ENCODE peak calls at places on chromosomes 11 and 22, in ten cellular contexts. I is heart left ventricle, B is H1, R is lower leg skin, A is IMR-90, P is right lobe of liver, F is upper lobe of left lung, O is A549, T is gastrocnemius medialis, H is Peyer's patch. J is an unnamed sample.

GRCh38 chr11:131998020-131998419 is 627.6 kb downstream of the NTM start:
- DNase-seq in T (no peak), P (no peak), F (no peak), R (no peak), H (no peak), A (no peak), I (no peak), O (no peak), B (no peak), J (no peak)

GRCh38 chr11:46294365-46295309 is 17.2 kb downstream of the CREB3L1 start:
- DNase-seq in O (no peak), P (no peak), I (no peak), T (no peak), H (no peak), R (no peak), F (no peak), A (peak), B (peak), J (no peak)

GRCh38 chr11:22433066-22433450 is 94.9 kb downstream of the SLC17A6 start:
- DNase-seq in T (no peak), R (no peak), P (no peak), A (no peak), O (no peak), H (no peak), I (no peak), B (no peak), F (no peak), J (no peak)

GRCh38 chr11:114080219-114080618 is 20.7 kb downstream of the ZBTB16 start:
- DNase-seq in I (peak), P (no peak), B (no peak), R (no peak), H (peak), A (no peak), O (no peak), T (peak), F (no peak), J (no peak)

GRCh38 chr11:115193931-115194797 is 310.1 kb downstream of the CADM1 start:
- DNase-seq in R (no peak), H (no peak), T (no peak), A (no peak), O (no peak), I (no peak), F (no peak), B (no peak), P (no peak), J (no peak)

GRCh38 chr11:45659031-45659817 is 6.2 kb downstream of the CHST1 start:
- DNase-seq in T (no peak), I (no peak), F (no peak), O (no peak), R (no peak), B (no peak), A (no peak), H (no peak), P (no peak), J (no peak)

GRCh38 chr11:100932474-100933100 is 197.0 kb downstream of the PGR start:
- DNase-seq in I (no peak), F (no peak), P (no peak), A (peak), O (peak), B (no peak), R (no peak), T (no peak), H (no peak), J (no peak)

GRCh38 chr22:22785316-22786065 is 102.1 kb upstream of the IGLL5 start:
- DNase-seq in H (no peak), B (peak), A (no peak), T (no peak), P (no peak), I (no peak), O (no peak), F (peak), R (peak), J (no peak)

GRCh38 chr11:41431784-41432183 is 27.7 kb downstream of the LRRC4C start:
- DNase-seq in O (peak), B (no peak), T (no peak), F (no peak), H (no peak), R (no peak), I (no peak), A (no peak), P (peak), J (no peak)

GRCh38 chr22:25403752-25404471 is 160.6 kb upstream of the GRK3 start:
- DNase-seq in A (peak), B (no peak), T (no peak), P (no peak), I (no peak), O (peak), F (no peak), R (no peak), H (no peak), J (no peak)

GRCh38 chr22:25406510-25407210 is 157.8 kb upstream of the GRK3 start:
- DNase-seq in F (no peak), O (no peak), P (no peak), H (no peak), A (no peak), I (peak), B (no peak), R (no peak), T (peak), J (no peak)

GRCh38 chr22:25405854-25406509 is 158.5 kb upstream of the GRK3 start:
- DNase-seq in O (no peak), B (no peak), I (no peak), A (no peak), P (no peak), H (no peak), T (no peak), R (no peak), F (no peak), J (no peak)

GRCh38 chr22:25404556-25404922 is 159.9 kb upstream of the GRK3 start:
- DNase-seq in P (no peak), A (no peak), T (no peak), F (peak), B (no peak), R (no peak), O (no peak), I (no peak), H (no peak), J (no peak)

DNA sequence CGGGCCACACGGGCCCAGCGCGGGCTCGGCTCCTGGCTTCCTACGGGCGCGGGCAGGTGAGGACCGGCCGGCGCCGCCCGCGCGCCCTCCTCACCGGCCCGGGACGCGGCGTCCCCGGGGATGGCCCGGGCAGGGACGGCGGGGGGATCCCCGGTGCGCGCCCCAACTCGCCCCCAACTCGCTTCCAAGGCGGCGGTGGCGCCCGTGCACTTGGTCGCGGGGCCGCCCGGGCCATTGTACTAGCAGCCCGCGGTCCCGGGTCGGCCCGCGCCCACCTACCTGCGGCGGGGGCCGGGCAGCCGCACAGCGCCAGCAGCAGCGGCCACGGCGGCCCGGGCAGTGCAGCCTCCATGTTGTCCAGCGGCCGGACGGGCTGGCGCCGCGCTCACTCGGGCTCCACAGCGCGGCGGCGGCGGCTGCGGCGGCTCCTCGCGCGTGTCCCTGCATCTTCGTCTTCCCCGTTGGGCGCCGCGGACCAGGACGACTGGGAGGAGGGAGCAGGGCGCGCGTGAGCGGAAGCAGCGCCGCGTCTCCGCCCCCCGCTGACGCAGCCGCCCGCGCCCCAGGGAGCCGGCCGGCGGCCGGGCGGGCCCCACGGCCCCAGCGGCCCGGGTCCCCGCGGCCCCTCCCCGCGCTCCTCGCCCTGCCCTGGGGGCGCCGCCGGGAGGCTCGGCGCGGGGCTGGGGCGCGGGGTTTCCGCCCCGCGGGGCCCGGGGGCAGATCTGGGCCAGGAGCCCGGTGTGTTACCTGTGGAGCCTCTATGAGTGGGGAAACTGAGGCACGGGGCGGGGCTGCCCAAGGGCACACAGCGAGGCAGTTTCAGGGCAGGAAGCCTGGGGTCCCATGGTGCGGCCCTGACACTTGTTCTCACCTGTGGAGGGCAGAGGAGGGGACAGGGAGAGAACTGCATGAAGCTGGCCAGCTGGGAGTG is 159.3 kb upstream of the GRK3 start:
- DNase-seq in R (peak), F (peak), A (peak), B (no peak), T (peak), I (peak), O (peak), H (peak), P (peak), J (no peak)
- TF ChIP-seq POLR2A in R (no peak), F (peak), A (peak), B (no peak), T (peak), I (peak), O (peak), H (peak), P (peak), J (no peak)

DNA sequence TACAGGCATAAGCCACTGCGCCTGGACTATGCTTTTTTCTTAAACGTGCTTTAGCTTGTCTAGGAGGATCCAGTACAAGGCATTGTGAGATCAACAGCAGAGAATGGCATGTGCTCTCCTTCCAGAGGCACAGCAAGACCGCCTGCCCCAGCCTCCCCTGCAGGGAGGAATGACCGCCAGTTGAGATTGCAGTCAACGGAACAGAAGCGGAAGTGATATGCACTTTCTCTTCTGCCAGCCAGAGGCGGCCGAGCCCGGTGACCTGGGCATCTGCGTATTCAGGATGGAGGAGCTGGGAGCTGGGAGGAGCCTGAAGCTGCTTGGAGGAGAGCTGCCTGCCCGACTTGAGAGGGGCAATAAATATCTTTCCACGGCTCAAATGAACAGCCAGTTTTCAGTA is 243.0 kb downstream of the CTTN start:
- DNase-seq in A (no peak), R (no peak), B (no peak), H (no peak), O (no peak), T (no peak), P (no peak), F (no peak), I (no peak), J (no peak)
- H3K4me3 ChIP-seq in A (no peak), R (no peak), B (no peak), H (no peak), O (no peak), T (no peak), P (no peak), F (no peak), I (no peak), J (no peak)

GRCh38 chr22:46075764-46076531 is 74.4 kb upstream of the PPARA start:
- DNase-seq in T (no peak), F (peak), O (no peak), P (peak), B (no peak), I (no peak), A (no peak), R (peak), H (peak), J (no peak)

GRCh38 chr22:46072030-46072881 is 78.1 kb upstream of the PPARA start:
- DNase-seq in T (no peak), H (peak), I (peak), P (peak), B (peak), A (peak), F (peak), R (peak), O (no peak), J (no peak)

GRCh38 chr22:46074771-46075551 is 75.4 kb upstream of the PPARA start:
- DNase-seq in O (no peak), F (peak), R (peak), T (no peak), I (no peak), H (peak), P (peak), A (no peak), B (no peak), J (no peak)

GRCh38 chr22:46072981-46073682 is 77.2 kb upstream of the PPARA start:
- DNase-seq in R (peak), B (no peak), H (peak), I (no peak), O (no peak), P (peak), F (no peak), A (no peak), T (no peak), J (no peak)

GRCh38 chr22:46073683-46074504 is 76.4 kb upstream of the PPARA start:
- DNase-seq in P (peak), O (no peak), F (peak), B (no peak), A (peak), H (peak), T (no peak), R (peak), I (peak), J (no peak)
- TF ChIP-seq POLR2A in P (no peak), O (no peak), F (no peak), B (no peak), A (peak), H (peak), T (peak), R (no peak), I (no peak), J (no peak)

GRCh38 chr11:33696411-33696810 is 4.2 kb downstream of the C11orf91 start:
- DNase-seq in B (no peak), I (no peak), T (no peak), H (no peak), F (no peak), R (no peak), P (no peak), O (no peak), A (no peak), J (no peak)
- H3K4me3 ChIP-seq in B (no peak), I (no peak), T (no peak), H (no peak), F (no peak), R (no peak), P (no peak), O (no peak), A (no peak), J (no peak)

GRCh38 chr22:41447435-41448188 is 1.0 kb upstream of the TOB2 start:
- DNase-seq in R (peak), A (peak), F (peak), H (peak), O (peak), T (peak), B (peak), P (peak), I (peak), J (no peak)
- TF ChIP-seq POLR2A in R (no peak), A (peak), F (peak), H (peak), O (peak), T (no peak), B (peak), P (no peak), I (no peak), J (no peak)

GRCh38 chr22:46068908-46069481 is 81.3 kb upstream of the PPARA start:
- DNase-seq in B (no peak), A (peak), F (no peak), T (no peak), R (peak), H (peak), P (peak), O (no peak), I (no peak), J (no peak)

GRCh38 chr22:46069518-46070214 is 80.7 kb upstream of the PPARA start:
- DNase-seq in P (peak), B (no peak), T (peak), H (no peak), F (no peak), O (peak), R (peak), I (peak), A (peak), J (no peak)

GRCh38 chr22:46067159-46068111 is 82.9 kb upstream of the PPARA start:
- DNase-seq in A (no peak), O (no peak), I (peak), H (peak), B (no peak), R (peak), T (no peak), P (peak), F (no peak), J (no peak)

GRCh38 chr22:46066691-46067090 is 83.6 kb upstream of the PPARA start:
- DNase-seq in F (no peak), A (no peak), H (peak), O (no peak), P (peak), B (no peak), R (peak), T (no peak), I (peak), J (no peak)

GRCh38 chr22:46068176-46068907 is 82.0 kb upstream of the PPARA start:
- DNase-seq in A (no peak), B (no peak), O (no peak), R (no peak), T (no peak), F (no peak), H (no peak), I (no peak), P (no peak), J (no peak)
- H3K4me3 ChIP-seq in A (peak), B (no peak), O (peak), R (no peak), T (peak), F (no peak), H (peak), I (peak), P (peak), J (peak)

DNA sequence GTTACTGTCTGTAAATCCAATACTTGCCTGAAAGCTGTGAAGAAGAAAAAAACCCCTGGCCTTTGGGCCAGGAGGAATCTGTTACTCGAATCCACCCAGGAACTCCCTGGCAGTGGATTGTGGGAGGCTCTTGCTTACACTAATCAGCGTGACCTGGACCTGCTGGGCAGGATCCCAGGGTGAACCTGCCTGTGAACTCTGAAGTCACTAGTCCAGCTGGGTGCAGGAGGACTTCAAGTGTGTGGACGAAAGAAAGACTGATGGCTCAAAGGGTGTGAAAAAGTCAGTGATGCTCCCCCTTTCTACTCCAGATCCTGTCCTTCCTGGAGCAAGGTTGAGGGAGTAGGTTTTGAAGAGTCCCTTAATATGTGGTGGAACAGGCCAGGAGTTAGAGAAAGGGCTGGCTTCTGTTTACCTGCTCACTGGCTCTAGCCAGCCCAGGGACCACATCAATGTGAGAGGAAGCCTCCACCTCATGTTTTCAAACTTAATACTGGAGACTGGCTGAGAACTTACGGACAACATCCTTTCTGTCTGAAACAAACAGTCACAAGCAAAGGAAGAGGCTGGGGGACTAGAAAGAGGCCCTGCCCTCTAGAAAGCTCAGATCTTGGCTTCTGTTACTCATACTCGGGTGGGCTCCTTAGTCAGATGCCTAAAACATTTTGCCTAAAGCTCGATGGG is 13.5 kb downstream of the PIK3IP1 start:
- DNase-seq in T (no peak), R (no peak), F (no peak), P (peak), O (no peak), H (no peak), A (no peak), B (no peak), I (no peak), J (no peak)
- TF ChIP-seq POLR2A in T (no peak), R (no peak), F (no peak), P (no peak), O (no peak), H (peak), A (no peak), B (no peak), I (no peak), J (no peak)

DNA sequence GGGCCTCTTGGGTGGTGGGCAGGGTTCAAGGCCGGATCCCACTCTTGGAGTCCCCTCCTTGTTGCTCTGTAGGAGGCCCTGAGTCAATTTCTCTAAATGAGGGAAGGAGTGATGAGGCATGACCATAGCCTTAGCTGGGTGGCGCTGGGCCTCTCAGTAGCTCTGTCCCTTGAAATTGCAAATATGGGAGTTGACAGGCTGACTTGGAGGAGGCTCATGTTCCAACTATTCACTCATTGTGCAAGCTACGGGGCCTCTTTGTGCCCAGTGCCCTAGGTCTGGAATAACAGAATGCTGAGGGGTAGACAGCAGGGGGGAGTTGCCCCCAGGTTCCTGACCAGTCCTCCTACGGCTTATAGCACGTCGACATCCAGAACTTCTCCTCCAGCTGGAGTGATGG is 8.0 kb downstream of the SELENOM start:
- DNase-seq in I (no peak), P (no peak), B (no peak), F (no peak), A (peak), O (no peak), H (no peak), T (no peak), R (no peak), J (no peak)
- H3K4me3 ChIP-seq in I (no peak), P (no peak), B (no peak), F (no peak), A (no peak), O (no peak), H (no peak), T (no peak), R (no peak), J (no peak)